ENCODE peak calls at places on chromosomes 7 and 10, in four cellular contexts. W, R, H and Q are unnamed samples.

GRCh38 chr10:114305521-114305925 is 66.5 kb downstream of the VWA2 start:
- DNase-seq in W (no peak), R (no peak), H (no peak), Q (no peak)

GRCh38 chr7:33886100-33886623 is 19.2 kb upstream of the BMPER start:
- DNase-seq in W (peak), R (no peak), H (peak), Q (peak)

GRCh38 chr7:27316311-27316710 is 73.7 kb downstream of the EVX1 start:
- DNase-seq in W (no peak), R (no peak), H (no peak), Q (no peak)

GRCh38 chr7:121285066-121285667 is 43.6 kb upstream of the WNT16 start:
- DNase-seq in W (no peak), R (no peak), H (no peak), Q (no peak)

GRCh38 chr10:34506773-34507172 is 308.3 kb downstream of the PARD3 start:
- DNase-seq in W (peak), R (no peak), H (no peak), Q (no peak)

GRCh38 chr7:46559194-46559576 is 638.1 kb upstream of the IGFBP3 start:
- DNase-seq in W (no peak), R (no peak), H (no peak), Q (peak)

GRCh38 chr7:138029941-138030340 is 28.1 kb upstream of the CREB3L2 start:
- DNase-seq in W (peak), R (no peak), H (no peak), Q (no peak)

GRCh38 chr7:131219277-131220041 is 108.2 kb upstream of the MKLN1 start:
- DNase-seq in W (no peak), R (no peak), H (peak), Q (no peak)

GRCh38 chr10:26737730-26738129 is 40.2 kb downstream of the PDSS1 start:
- DNase-seq in W (no peak), R (no peak), H (no peak), Q (peak)

GRCh38 chr10:7315906-7316305 is 94.9 kb downstream of the SFMBT2 start:
- DNase-seq in W (no peak), R (no peak), H (no peak), Q (no peak)

GRCh38 chr7:484365-485101 is 35.1 kb downstream of the PDGFA start:
- DNase-seq in W (peak), R (no peak), H (no peak), Q (no peak)

GRCh38 chr10:80137031-80137712 is 4.6 kb downstream of the PLAC9 start:
- DNase-seq in W (no peak), R (no peak), H (no peak), Q (peak)

GRCh38 chr7:43501881-43502280 is 81.0 kb upstream of the STK17A start:
- DNase-seq in W (no peak), R (no peak), H (no peak), Q (peak)

GRCh38 chr7:129493555-129493954 is 8.8 kb upstream of the SMKR1 start:
- DNase-seq in W (peak), R (no peak), H (no peak), Q (peak)

GRCh38 chr10:12589271-12589670 is 239.9 kb downstream of the CAMK1D start:
- DNase-seq in W (no peak), R (no peak), H (no peak), Q (no peak)

DNA sequence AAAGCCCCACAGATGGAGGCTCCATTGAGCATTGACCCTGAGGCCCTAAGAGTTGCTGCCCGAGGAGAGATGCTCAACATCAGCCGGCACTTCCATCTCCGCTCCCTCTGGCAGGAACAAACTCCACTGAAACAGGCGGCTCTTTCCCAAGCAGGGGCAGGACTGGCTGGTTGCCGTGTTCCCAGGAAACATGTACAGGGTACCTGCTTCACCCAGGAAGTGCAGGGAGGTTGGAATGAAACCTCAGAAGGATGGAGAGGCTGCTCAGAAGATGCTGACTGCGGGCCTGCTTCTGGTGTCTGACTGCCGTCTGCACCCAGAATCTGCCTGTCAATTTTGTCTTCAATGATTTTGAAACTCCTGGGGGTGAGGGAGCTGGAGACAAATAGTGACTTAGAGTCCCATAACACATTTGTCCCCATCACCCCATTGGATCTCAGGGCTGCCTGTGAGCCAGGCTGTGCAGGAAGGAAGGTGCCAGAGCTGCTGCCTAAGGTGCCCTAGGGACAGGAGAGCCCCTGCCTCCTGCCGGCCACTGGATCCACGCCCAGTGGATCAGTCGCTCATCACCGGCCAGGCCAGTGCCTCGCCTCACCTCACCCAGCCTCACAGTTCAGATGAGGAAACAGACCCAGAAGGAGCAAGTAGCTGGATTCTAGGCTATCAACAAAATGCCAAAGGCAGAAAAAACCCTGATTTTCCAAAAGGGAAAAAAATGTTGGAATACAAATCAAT is 237.3 kb downstream of the PTPRN2 start:
- DNase-seq in W (no peak), R (no peak), H (peak), Q (no peak)
- H3K18ac ChIP-seq in W (no peak), R (no peak), H (no peak), Q (no peak)

GRCh38 chr7:156845379-156846101 is 47.4 kb downstream of the LMBR1 start:
- DNase-seq in W (peak), R (no peak), H (no peak), Q (peak)
- H3K56ac ChIP-seq in W (no peak), R (no peak), H (no peak), Q (no peak)

GRCh38 chr10:103829838-103830465 is 25.4 kb downstream of the SH3PXD2A start:
- DNase-seq in W (peak), R (no peak), H (no peak), Q (no peak)

GRCh38 chr10:103832806-103833205 is 22.6 kb downstream of the SH3PXD2A start:
- DNase-seq in W (no peak), R (no peak), H (no peak), Q (no peak)

GRCh38 chr10:103828587-103829186 is 26.7 kb downstream of the SH3PXD2A start:
- DNase-seq in W (no peak), R (no peak), H (no peak), Q (no peak)

GRCh38 chr10:103828107-103828506 is 27.3 kb downstream of the SH3PXD2A start:
- DNase-seq in W (no peak), R (no peak), H (no peak), Q (no peak)

GRCh38 chr10:103829266-103829665 is 26.1 kb downstream of the SH3PXD2A start:
- DNase-seq in W (no peak), R (no peak), H (no peak), Q (no peak)
- H3K18ac ChIP-seq in W (peak), R (no peak), H (no peak), Q (no peak)

GRCh38 chr10:108112218-108112617 is 947.7 kb upstream of the SORCS1 start:
- DNase-seq in W (peak), R (peak), H (no peak), Q (no peak)
- H3K56ac ChIP-seq in W (no peak), R (no peak), H (no peak), Q (no peak)

GRCh38 chr10:43753397-43754061 is 104.8 kb upstream of the ZNF32 start:
- DNase-seq in W (no peak), R (no peak), H (no peak), Q (no peak)
- H3K18ac ChIP-seq in W (no peak), R (peak), H (no peak), Q (no peak)

GRCh38 chr10:48572414-48572813 is 32.5 kb downstream of the ARHGAP22 start:
- DNase-seq in W (no peak), R (no peak), H (no peak), Q (peak)
- H3K56ac ChIP-seq in W (no peak), R (no peak), H (no peak), Q (no peak)

DNA sequence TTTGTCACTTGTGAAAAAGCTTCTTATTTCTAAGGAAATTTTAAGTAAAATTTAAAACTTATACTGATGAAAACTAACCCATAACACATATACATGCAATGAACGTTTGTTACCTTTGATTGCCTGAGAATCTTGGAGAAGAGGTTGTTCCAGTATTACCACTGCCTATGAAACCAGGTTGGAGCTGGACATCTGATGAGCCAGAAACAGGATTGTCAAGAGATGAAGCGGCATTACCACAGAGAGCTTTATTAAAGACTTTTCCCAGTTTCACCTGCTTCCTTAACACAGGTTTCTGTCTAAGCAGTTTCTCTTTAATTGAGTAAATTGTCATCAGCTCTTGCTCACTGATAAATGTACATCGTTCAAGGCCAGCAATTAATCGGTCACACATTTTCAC is 9.0 kb upstream of the KIF20B start:
- DNase-seq in W (no peak), R (no peak), H (no peak), Q (no peak)
- H3K18ac ChIP-seq in W (no peak), R (no peak), H (no peak), Q (no peak)

GRCh38 chr7:74349621-74350020 is 60.4 kb downstream of the CLIP2 start:
- DNase-seq in W (no peak), R (no peak), H (no peak), Q (no peak)

GRCh38 chr7:74344128-74344496 is 54.9 kb downstream of the CLIP2 start:
- DNase-seq in W (no peak), R (no peak), H (no peak), Q (peak)

GRCh38 chr7:74344786-74345185 is 55.6 kb downstream of the CLIP2 start:
- DNase-seq in W (no peak), R (no peak), H (no peak), Q (no peak)

GRCh38 chr7:74343281-74344127 is 54.3 kb downstream of the CLIP2 start:
- DNase-seq in W (no peak), R (no peak), H (no peak), Q (peak)

DNA sequence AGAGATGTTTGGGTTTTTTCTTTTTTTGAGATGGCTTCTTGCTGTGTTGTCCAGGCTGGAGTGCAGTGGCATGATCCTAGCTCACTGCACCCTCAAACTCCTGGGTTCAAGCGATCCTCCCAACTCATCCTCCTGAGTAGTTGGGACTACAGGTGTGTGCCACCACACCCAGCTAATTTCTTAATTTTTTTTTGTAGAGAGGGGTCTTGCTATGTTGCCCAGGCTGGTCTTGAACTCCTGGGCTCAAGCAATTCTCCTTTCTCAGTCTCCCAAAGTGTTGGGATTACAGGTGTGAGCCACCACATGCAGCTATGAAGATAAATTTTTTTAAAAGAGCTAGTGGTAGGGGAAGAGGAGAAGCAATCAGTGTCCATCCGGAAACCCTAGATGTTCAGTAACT is 56.8 kb downstream of the CLIP2 start:
- DNase-seq in W (no peak), R (no peak), H (no peak), Q (no peak)
- H3K56ac ChIP-seq in W (no peak), R (no peak), H (no peak), Q (no peak)

DNA sequence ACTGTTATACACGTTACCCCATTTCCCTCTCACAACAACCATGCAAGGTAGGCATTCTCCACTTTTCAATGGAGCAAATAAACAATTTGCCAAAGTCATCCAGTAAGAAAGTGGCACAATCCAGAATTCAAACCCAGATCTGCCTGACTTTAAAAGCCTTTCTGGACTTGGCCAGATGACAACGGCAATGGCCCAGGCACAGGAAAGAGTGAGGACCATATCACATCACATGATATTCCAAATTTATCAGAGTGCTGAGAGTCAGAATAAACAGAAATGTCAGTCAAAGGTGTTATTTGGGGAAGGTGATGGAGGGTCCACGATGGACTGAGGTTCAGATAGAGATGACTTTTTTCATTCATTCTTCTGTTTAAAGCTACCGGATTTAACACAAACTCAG is 48.0 kb downstream of the CALD1 start:
- DNase-seq in W (no peak), R (no peak), H (no peak), Q (no peak)
- H3K18ac ChIP-seq in W (no peak), R (no peak), H (no peak), Q (peak)

GRCh38 chr10:35998036-35998435 is 355.9 kb upstream of the FZD8 start:
- DNase-seq in W (no peak), R (no peak), H (no peak), Q (no peak)

GRCh38 chr10:35993816-35994515 is 351.9 kb upstream of the FZD8 start:
- DNase-seq in W (no peak), R (no peak), H (no peak), Q (no peak)

GRCh38 chr10:35995515-35995914 is 353.4 kb upstream of the FZD8 start:
- DNase-seq in W (no peak), R (no peak), H (no peak), Q (no peak)

GRCh38 chr10:35986756-35987467 is 344.8 kb upstream of the FZD8 start:
- DNase-seq in W (no peak), R (no peak), H (no peak), Q (no peak)

DNA sequence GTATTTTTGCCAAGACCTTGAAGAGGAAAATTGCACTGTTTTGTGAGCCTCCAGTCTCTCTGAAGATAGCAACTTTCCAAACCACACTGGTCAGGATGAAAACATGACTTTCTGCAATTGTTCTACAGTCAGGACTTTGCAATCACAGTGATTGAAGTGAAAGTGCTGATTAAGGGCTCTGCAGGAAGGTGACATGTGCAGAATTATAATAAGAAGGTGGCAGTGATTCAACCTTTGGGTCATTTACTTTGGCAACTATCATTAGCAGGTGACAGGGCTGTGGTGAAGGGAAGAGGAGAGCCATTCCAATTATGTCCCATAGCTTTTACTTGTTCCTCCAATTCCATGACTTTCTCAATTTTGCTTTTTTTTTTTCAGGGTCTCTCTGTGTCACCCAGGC is 350.0 kb upstream of the FZD8 start:
- DNase-seq in W (no peak), R (no peak), H (no peak), Q (no peak)
- H3K56ac ChIP-seq in W (no peak), R (no peak), H (no peak), Q (no peak)